ENCODE peak calls at places on chromosomes 2 and 18, in eight cellular contexts. S is psoas muscle, E is cardiac muscle cell, M is colonic mucosa, O is left ventricle myocardium inferior, D is heart left ventricle, F is stomach, I is uterus. P is an unnamed sample. For H3K9me3, the result is how much of the 10 kb centered on the place peaks cover.

GRCh38 chr2:218028189-218028495 is 25.3 kb upstream of the TNS1 start:
- DNase-seq in D (no peak), M (no peak), S (no peak), I (no peak), O (peak), E (no peak), F (peak), P (no peak)

GRCh38 chr2:46798041-46798440 is 117.6 kb downstream of the MCFD2 start:
- DNase-seq in S (no peak), O (no peak), F (no peak), I (no peak), D (no peak), E (no peak), M (no peak), P (no peak)

GRCh38 chr2:6772366-6772710 is 93.4 kb downstream of the CMPK2 start:
- DNase-seq in I (no peak), E (no peak), O (no peak), S (no peak), F (no peak), D (peak), M (no peak), P (no peak)

GRCh38 chr2:14524041-14524802 is 108.3 kb upstream of the LRATD1 start:
- DNase-seq in O (no peak), F (no peak), I (no peak), M (no peak), E (no peak), D (no peak), S (no peak), P (no peak)

GRCh38 chr2:240885566-240885965 is 10.4 kb downstream of the MAB21L4 start:
- DNase-seq in I (no peak), F (no peak), O (no peak), D (peak), S (no peak), M (no peak), E (no peak), P (no peak)

GRCh38 chr2:107027797-107028196 is 141.8 kb upstream of the ST6GAL2 start:
- DNase-seq in O (no peak), E (no peak), F (no peak), S (no peak), D (no peak), I (no peak), M (no peak), P (no peak)

GRCh38 chr2:179691235-179691634 is 170.2 kb downstream of the ZNF385B start:
- DNase-seq in O (no peak), E (no peak), D (no peak), I (no peak), S (no peak), M (no peak), F (no peak), P (no peak)

GRCh38 chr2:70511986-70512729 is 41.5 kb downstream of the TGFA start:
- DNase-seq in D (no peak), M (peak), E (no peak), I (no peak), S (no peak), F (no peak), O (no peak), P (no peak)

GRCh38 chr2:234985608-234986115 is 33.8 kb downstream of the SH3BP4 start:
- DNase-seq in D (no peak), M (no peak), S (no peak), I (no peak), E (no peak), O (no peak), F (no peak), P (no peak)

GRCh38 chr2:236052926-236053846 is 115.0 kb downstream of the GBX2 start:
- DNase-seq in O (no peak), F (no peak), M (no peak), D (no peak), I (no peak), E (no peak), S (no peak), P (no peak)

GRCh38 chr2:160220001-160220400 is 19.9 kb upstream of the ITGB6 start:
- DNase-seq in I (no peak), D (no peak), M (no peak), E (no peak), O (no peak), F (no peak), S (no peak), P (no peak)

GRCh38 chr18:50281295-50281971 is at the start of gene MBD1:
- DNase-seq in M (peak), I (peak), O (peak), E (peak), D (peak), F (peak), S (peak), P (peak)

GRCh38 chr2:108194409-108195132 is 45.2 kb upstream of the SULT1C3 start:
- DNase-seq in O (no peak), M (no peak), D (no peak), S (no peak), I (no peak), F (no peak), E (peak), P (no peak)

GRCh38 chr18:55241016-55241415 is 281.8 kb upstream of the CCDC68 start:
- DNase-seq in F (no peak), I (no peak), D (no peak), S (no peak), M (no peak), E (no peak), O (no peak), P (no peak)

GRCh38 chr2:85245891-85246290 is 81.9 kb downstream of the TGOLN2 start:
- DNase-seq in O (no peak), E (no peak), I (no peak), M (no peak), F (no peak), S (no peak), D (no peak), P (no peak)

GRCh38 chr2:219688560-219689445 is 61.4 kb downstream of the SLC4A3 start:
- DNase-seq in D (peak), S (no peak), M (no peak), F (no peak), O (no peak), E (peak), I (peak), P (no peak)

GRCh38 chr2:68157002-68157401 is 686 bp upstream of the PNO1 start:
- DNase-seq in S (no peak), O (no peak), E (no peak), M (no peak), D (no peak), F (peak), I (no peak), P (no peak)

GRCh38 chr2:8578335-8579244 is 103.3 kb upstream of the ID2 start:
- DNase-seq in S (no peak), E (no peak), O (no peak), M (no peak), D (no peak), I (peak), F (peak), P (peak)

GRCh38 chr2:235859651-235860050 is 308.5 kb downstream of the GBX2 start:
- DNase-seq in E (peak), D (peak), I (no peak), O (peak), M (no peak), S (no peak), F (no peak), P (no peak)

GRCh38 chr2:215973954-215974699 is 39.2 kb downstream of the MREG start:
- DNase-seq in S (no peak), D (no peak), I (no peak), M (peak), O (no peak), F (no peak), E (peak), P (no peak)

GRCh38 chr18:75811156-75811555 is 383.7 kb upstream of the SMIM21 start:
- DNase-seq in M (no peak), O (no peak), F (no peak), E (peak), I (no peak), D (no peak), S (no peak), P (no peak)

GRCh38 chr18:53603281-53603680 is 621.2 kb downstream of the MBD2 start:
- DNase-seq in E (no peak), M (no peak), S (no peak), I (no peak), F (no peak), O (no peak), D (no peak), P (no peak)

GRCh38 chr2:25821225-25822056 is 56.8 kb downstream of the ASXL2 start:
- DNase-seq in F (no peak), S (no peak), I (no peak), E (peak), D (no peak), O (no peak), M (no peak), P (no peak)

GRCh38 chr2:173432049-173432754 is 77.5 kb downstream of the CDCA7 start:
- DNase-seq in D (no peak), O (no peak), I (no peak), S (no peak), E (peak), M (no peak), F (no peak), P (no peak)

DNA sequence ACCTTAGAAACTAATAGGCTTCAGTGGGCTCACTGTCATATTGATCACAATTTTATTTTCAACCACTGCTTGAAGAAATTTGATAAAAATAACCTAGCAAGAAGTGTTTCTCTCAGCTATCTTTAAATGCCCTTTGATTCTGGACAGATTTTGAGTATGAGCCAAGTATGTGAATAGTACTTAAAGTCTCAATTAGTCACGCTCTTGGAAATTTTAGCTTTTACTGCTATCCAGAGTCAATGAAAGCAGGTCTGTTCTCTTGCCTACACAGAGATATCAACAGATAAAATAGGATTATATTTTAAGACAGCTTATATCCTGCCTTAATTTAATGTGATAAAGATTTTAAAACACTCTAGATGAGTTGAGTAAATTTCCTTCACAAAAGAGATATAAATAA is 337.3 kb downstream of the CBLN2 start:
- DNase-seq in D (no peak), O (no peak), I (no peak), M (no peak), E (no peak), F (no peak), S (no peak), P (no peak)
- H3K9me3 ChIP-seq in D (under half), O (under half), I (under half), M (under half), E (under half), F (under half), S (under half), P (under half)

GRCh38 chr18:7755753-7756475 is 188.8 kb downstream of the PTPRM start:
- DNase-seq in I (no peak), D (no peak), E (peak), O (no peak), F (no peak), M (no peak), S (no peak), P (no peak)
- TF ChIP-seq CTCF in I (no peak), D (peak), E (peak), O (peak), F (no peak), M (no peak), S (peak), P (no peak)

DNA sequence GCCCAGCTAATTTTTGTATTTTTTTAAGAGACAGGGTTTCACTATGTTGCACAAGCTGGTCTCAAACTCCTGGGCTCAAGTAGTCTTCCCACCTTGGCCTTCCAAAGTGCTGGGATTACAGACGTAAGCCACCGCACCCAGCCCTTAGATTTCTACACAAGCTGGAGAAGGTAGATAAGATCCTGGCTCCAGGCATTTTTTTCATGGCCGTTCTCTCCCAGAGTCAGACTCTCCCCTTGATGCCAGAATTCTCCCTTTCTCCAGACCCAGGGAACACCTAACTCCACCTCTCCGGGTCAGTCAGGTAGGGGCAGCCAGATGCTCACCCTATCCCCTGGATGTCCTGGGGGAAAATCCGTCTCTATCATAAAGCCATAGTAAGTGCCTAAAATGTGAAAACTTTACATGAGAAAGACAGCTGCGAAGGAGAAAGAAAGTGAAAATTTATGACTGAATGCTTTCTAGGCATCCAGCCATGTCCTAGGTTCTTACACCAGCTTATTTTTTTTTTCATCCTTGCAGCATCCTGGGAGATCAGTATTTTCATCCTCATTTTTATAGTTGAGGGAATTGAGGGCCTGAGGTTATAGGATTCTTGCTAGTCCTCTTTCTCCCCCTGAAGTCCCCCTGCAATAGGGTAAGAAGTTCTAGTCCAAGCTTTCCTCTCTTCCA is 16.3 kb downstream of the SIX3 start:
- DNase-seq in S (no peak), F (no peak), M (no peak), O (no peak), I (no peak), D (no peak), E (no peak), P (no peak)
- H3K27ac ChIP-seq in S (no peak), F (no peak), M (no peak), O (no peak), I (no peak), D (no peak), E (no peak), P (no peak)

GRCh38 chr2:89811295-89811694 is 1119.8 kb downstream of the RPIA start:
- DNase-seq in O (no peak), D (no peak), M (no peak), I (no peak), E (no peak), S (no peak), F (no peak), P (no peak)
- H3K9me3 ChIP-seq in O (under half), D (half or more), M (under half), I (under half), E (half or more), S (half or more), F (half or more), P (under half)

DNA sequence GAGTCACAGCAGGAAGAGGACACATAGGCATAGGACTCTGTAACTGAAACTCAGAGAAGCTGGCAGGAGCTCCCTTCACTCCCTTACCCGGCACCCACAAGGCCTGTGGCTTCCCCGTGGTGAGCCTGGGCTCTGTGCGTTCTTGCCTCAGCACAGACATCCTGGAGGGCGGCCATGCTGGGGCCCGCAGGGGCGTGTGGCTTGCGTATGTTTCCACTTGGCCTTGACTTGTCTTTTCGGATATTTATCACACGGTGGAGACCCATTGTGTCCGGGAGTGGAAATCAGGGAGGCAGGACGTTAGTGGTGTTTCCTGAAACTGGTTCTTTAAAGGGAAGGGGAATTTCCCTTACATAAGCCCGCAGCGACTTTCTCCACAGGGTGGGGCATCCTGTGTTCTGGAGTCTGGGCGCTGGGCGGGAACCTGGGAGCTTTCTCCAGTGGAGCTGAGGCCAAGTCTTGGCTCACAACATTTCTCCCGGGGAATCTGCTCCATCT is 49.9 kb upstream of the EML6 start:
- DNase-seq in D (peak), I (peak), S (peak), E (peak), O (peak), M (peak), F (peak), P (no peak)
- TF ChIP-seq CTCF in D (no peak), I (no peak), S (no peak), E (no peak), O (no peak), M (no peak), F (no peak), P (no peak)

GRCh38 chr2:17877811-17878221 is 651 bp upstream of the KCNS3 start:
- DNase-seq in M (peak), D (no peak), I (no peak), E (peak), S (no peak), F (no peak), O (no peak), P (no peak)
- H3K27ac ChIP-seq in M (no peak), D (peak), I (peak), E (no peak), S (peak), F (peak), O (peak), P (no peak)

DNA sequence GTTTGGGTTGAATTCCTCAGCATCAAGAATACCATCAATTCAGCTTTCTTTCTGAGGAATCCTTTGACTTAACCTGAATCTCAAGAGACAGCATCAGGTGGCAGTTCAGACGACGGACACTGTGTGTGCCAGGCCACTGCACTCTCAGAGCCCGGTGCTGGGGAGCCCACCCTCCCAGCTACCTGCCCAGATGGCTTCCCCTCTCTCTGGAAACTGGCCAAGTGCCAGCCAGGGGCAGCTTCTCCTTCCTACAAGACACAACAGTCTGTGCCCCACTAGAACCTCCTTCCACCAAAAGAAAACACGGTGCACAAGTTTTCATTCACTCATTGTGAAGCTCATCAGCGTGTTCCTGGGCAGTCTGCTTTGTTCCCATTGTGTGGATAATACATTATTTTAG is 28.5 kb downstream of the MAL start:
- DNase-seq in S (no peak), D (no peak), O (no peak), M (no peak), E (no peak), I (no peak), F (no peak), P (no peak)
- H3K9me3 ChIP-seq in S (under half), D (under half), O (under half), M (under half), E (under half), I (under half), F (under half), P (under half)